ENCODE peak calls at places on chromosomes 7 and 10, in ten cellular contexts. Z, H, O, Y, D, S, T, M, B and K are unnamed samples.

GRCh38 chr10:110641256-110641655 is 2.9 kb upstream of the RBM20 start:
- DNase-seq in S (peak), H (no peak), O (peak), B (peak), T (peak), D (peak), M (no peak), Y (peak), Z (peak), K (no peak)

GRCh38 chr7:51357821-51358220 is 41.2 kb upstream of the COBL start:
- DNase-seq in M (no peak), S (no peak), O (no peak), T (no peak), D (no peak), Y (no peak), H (no peak), Z (no peak), B (no peak), K (no peak)

GRCh38 chr7:92697414-92697813 is 107.2 kb upstream of the FAM133B start:
- DNase-seq in Z (no peak), B (no peak), M (no peak), T (no peak), S (no peak), Y (no peak), D (no peak), H (no peak), O (no peak), K (no peak)

GRCh38 chr10:119538632-119539358 is 3.7 kb downstream of the RGS10 start:
- DNase-seq in H (no peak), O (no peak), T (no peak), Y (no peak), D (no peak), M (no peak), B (no peak), Z (no peak), S (no peak), K (no peak)

GRCh38 chr10:133353202-133353959 is 4.4 kb downstream of the FUOM start:
- DNase-seq in T (no peak), B (peak), H (no peak), Y (no peak), O (no peak), M (no peak), D (no peak), S (no peak), Z (no peak), K (no peak)

GRCh38 chr7:98555403-98555802 is 61.7 kb upstream of the NPTX2 start:
- DNase-seq in T (no peak), B (no peak), Z (no peak), O (peak), D (no peak), H (no peak), Y (no peak), S (no peak), M (no peak), K (no peak)

GRCh38 chr7:3880221-3880935 is 579.3 kb downstream of the SDK1 start:
- DNase-seq in S (no peak), Z (no peak), O (no peak), H (no peak), B (no peak), Y (no peak), M (no peak), T (no peak), D (no peak), K (no peak)

GRCh38 chr10:117005454-117006055 is 568 bp upstream of the SHTN1 start:
- DNase-seq in B (no peak), Z (peak), S (peak), O (peak), Y (peak), H (peak), T (no peak), D (peak), M (no peak), K (no peak)

GRCh38 chr7:45108863-45109262 is 2.6 kb downstream of the TBRG4 start:
- DNase-seq in Z (no peak), O (no peak), M (no peak), Y (no peak), H (no peak), S (no peak), B (peak), D (no peak), T (no peak), K (no peak)

GRCh38 chr7:158411232-158411950 is 176.2 kb downstream of the PTPRN2 start:
- DNase-seq in S (no peak), Z (no peak), M (no peak), H (no peak), D (no peak), B (no peak), T (no peak), Y (no peak), O (no peak), K (no peak)

GRCh38 chr10:103295391-103296044 is 18.6 kb downstream of the INA start:
- DNase-seq in S (peak), Y (no peak), B (no peak), O (peak), M (peak), D (no peak), H (no peak), Z (no peak), T (peak), K (no peak)

GRCh38 chr7:147279516-147279915 is 1162.9 kb downstream of the CNTNAP2 start:
- DNase-seq in S (no peak), T (no peak), O (no peak), M (no peak), H (no peak), Z (no peak), Y (no peak), D (no peak), B (no peak), K (no peak)

GRCh38 chr7:78299088-78299487 is 500.5 kb downstream of the PHTF2 start:
- DNase-seq in Z (no peak), M (no peak), T (no peak), D (no peak), O (no peak), Y (no peak), S (no peak), H (no peak), B (no peak), K (no peak)

GRCh38 chr7:13990984-13991790 is 1.7 kb upstream of the ETV1 start:
- DNase-seq in Y (peak), T (peak), H (peak), M (peak), D (peak), Z (peak), O (peak), B (peak), S (peak), K (peak)

GRCh38 chr10:124259139-124259825 is 159.4 kb downstream of the OAT start:
- DNase-seq in B (no peak), D (no peak), S (peak), T (no peak), H (no peak), M (no peak), O (no peak), Z (peak), Y (no peak), K (peak)
- TF ChIP-seq CTCF in B (no peak), D (peak), S (no peak), T (peak), H (no peak), M (no peak), O (peak), Z (no peak), Y (no peak), K (peak)

GRCh38 chr7:130037703-130038102 is 13.5 kb downstream of the ZC3HC1 start:
- DNase-seq in Z (no peak), O (no peak), H (no peak), M (peak), T (no peak), B (no peak), D (no peak), S (peak), Y (no peak), K (no peak)
- TF ChIP-seq CTCF in Z (no peak), O (peak), H (no peak), M (peak), T (peak), B (peak), D (peak), S (peak), Y (no peak), K (no peak)

GRCh38 chr10:33116293-33116697 is 158.3 kb upstream of the ITGB1 start:
- DNase-seq in O (no peak), H (no peak), M (peak), B (no peak), S (peak), Z (no peak), T (no peak), D (no peak), Y (no peak), K (no peak)

GRCh38 chr10:33111652-33112051 is 153.6 kb upstream of the ITGB1 start:
- DNase-seq in B (no peak), O (no peak), H (no peak), D (no peak), Y (no peak), S (no peak), T (no peak), Z (no peak), M (no peak), K (no peak)

GRCh38 chr10:33115720-33116119 is 157.7 kb upstream of the ITGB1 start:
- DNase-seq in T (peak), S (peak), H (no peak), Z (no peak), D (no peak), Y (no peak), M (peak), O (no peak), B (no peak), K (no peak)

GRCh38 chr10:33114451-33114944 is 156.5 kb upstream of the ITGB1 start:
- DNase-seq in M (peak), B (no peak), T (peak), H (no peak), Y (no peak), Z (no peak), D (no peak), O (peak), S (peak), K (no peak)

GRCh38 chr10:33113111-33113856 is 155.3 kb upstream of the ITGB1 start:
- DNase-seq in H (no peak), D (no peak), Z (no peak), M (peak), B (no peak), Y (no peak), T (no peak), O (peak), S (no peak), K (no peak)
- TF ChIP-seq CTCF in H (no peak), D (no peak), Z (no peak), M (no peak), B (no peak), Y (no peak), T (no peak), O (no peak), S (no peak), K (no peak)

GRCh38 chr10:44949127-44949802 is 10.3 kb upstream of the RASSF4 start:
- DNase-seq in D (no peak), Z (no peak), S (no peak), O (no peak), B (no peak), Y (no peak), H (no peak), M (no peak), T (no peak), K (peak)
- TF ChIP-seq CTCF in D (no peak), Z (no peak), S (no peak), O (no peak), B (no peak), Y (no peak), H (no peak), M (peak), T (no peak), K (no peak)

GRCh38 chr10:61973169-61973568 is 71.7 kb downstream of the ARID5B start:
- DNase-seq in O (no peak), S (no peak), B (no peak), D (no peak), H (no peak), Z (no peak), Y (no peak), T (no peak), M (peak), K (no peak)

GRCh38 chr10:61974611-61975010 is 73.1 kb downstream of the ARID5B start:
- DNase-seq in Y (no peak), H (no peak), M (peak), T (no peak), Z (no peak), S (no peak), B (peak), D (no peak), O (no peak), K (no peak)

GRCh38 chr10:61970182-61971015 is 68.9 kb downstream of the ARID5B start:
- DNase-seq in D (no peak), O (no peak), S (no peak), M (peak), Y (no peak), B (no peak), T (no peak), H (no peak), Z (no peak), K (no peak)

GRCh38 chr10:61973923-61974322 is 72.4 kb downstream of the ARID5B start:
- DNase-seq in O (no peak), H (no peak), D (no peak), M (no peak), Z (no peak), B (no peak), T (no peak), Y (no peak), S (no peak), K (no peak)

GRCh38 chr10:61971016-61971350 is 69.5 kb downstream of the ARID5B start:
- DNase-seq in S (no peak), B (no peak), H (no peak), Z (no peak), M (peak), D (no peak), Y (no peak), T (no peak), O (no peak), K (no peak)
- TF ChIP-seq CTCF in S (no peak), B (no peak), H (no peak), Z (no peak), M (no peak), D (no peak), Y (no peak), T (no peak), O (no peak), K (no peak)

GRCh38 chr7:128863433-128863989 is 855 bp downstream of the ATP6V1F start:
- DNase-seq in S (peak), B (peak), Y (peak), M (peak), D (peak), T (peak), H (peak), O (peak), Z (peak), K (peak)
- TF ChIP-seq CTCF in S (peak), B (peak), Y (peak), M (peak), D (peak), T (peak), H (peak), O (peak), Z (peak), K (peak)

DNA sequence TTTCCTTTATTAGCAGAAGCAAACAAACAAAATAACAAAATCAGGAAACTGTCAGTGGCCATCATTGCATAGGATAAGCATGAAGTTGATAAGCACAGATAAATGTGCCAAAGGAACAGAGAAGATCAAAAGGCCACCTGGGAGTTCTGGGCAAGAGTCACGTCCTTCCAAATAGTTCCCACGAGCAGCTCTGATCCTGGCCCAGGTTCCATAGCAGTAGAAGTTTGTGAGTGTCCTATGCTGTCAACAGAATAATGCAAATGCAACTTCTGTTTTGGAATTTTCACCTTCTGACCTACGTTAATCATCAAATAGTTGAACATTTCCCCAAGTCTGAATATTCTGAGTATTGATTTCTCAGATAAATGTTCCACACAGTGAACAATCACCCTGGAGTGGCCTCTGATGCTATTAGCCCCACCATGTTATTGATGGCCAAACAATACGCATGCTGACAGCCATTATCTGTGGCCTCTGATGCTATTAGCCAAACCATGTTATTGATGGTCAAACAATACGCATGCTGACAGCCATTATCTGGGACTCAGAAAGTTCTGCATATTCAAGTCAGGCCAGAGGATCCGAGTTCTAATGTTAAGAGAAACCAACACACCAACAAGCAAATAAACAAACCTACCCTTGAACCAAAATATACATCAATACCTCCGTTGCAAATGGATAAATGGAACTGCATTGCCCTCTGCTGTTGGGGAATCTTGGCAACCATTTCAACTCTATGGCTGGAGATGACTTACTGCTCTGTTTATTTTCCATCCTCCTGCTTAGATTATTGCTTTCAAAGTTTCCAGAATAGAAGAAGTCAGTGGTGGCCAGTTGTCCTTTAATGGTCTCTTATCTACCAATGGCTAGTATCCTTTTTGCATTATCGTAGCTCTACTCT is 63.3 kb downstream of the MRC1 start:
- DNase-seq in O (peak), S (peak), B (no peak), T (no peak), H (no peak), Z (no peak), Y (no peak), D (no peak), M (peak), K (no peak)
- TF ChIP-seq CTCF in O (peak), S (peak), B (peak), T (no peak), H (no peak), Z (no peak), Y (no peak), D (peak), M (peak), K (peak)

DNA sequence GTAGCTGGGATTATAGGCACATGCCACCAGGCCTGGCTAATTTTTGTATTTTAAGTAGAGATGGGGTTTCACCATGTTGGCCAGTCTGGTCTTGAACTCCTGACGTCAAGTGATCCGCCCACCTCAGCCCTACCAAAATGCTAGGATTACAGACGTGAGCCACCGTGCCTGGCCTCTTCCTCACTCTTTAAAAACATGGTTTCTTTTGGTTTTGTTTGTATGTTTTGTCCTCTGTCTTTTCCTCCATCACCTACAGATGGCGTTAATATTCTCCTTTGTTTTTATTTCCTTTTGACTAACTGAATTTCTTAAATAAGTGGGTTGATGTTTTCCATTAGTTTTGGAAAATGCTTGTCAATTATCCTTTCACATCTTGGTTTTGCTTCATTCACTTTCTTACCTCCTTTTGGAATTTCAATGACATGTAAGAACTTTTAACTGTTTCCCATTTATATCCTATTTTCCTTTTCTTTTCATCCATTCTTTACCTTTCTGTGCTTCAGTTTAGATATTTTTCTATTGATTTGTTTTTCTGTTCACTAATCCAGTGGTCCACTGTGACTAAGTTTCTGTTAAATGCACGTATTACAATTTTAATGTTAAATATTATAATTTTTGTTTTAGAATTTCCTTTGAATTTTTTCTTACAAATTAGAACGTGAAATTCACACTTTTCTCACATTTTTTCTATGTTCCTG is 104.1 kb downstream of the ZNF467 start:
- DNase-seq in O (peak), Y (no peak), Z (no peak), B (no peak), T (no peak), S (peak), M (peak), D (no peak), H (peak), K (no peak)
- TF ChIP-seq CTCF in O (peak), Y (no peak), Z (peak), B (peak), T (peak), S (peak), M (peak), D (peak), H (no peak), K (peak)